ENCODE peak calls at places on chromosomes 2 and 18, in nine cellular contexts. Z is GM06990, I is B cell, O is PC-9, Q is fibroblast of pulmonary artery, F is Calu3, W is adrenal gland, S is psoas muscle, C is A673. G is an unnamed sample.

GRCh38 chr2:83058683-83059082 is 1400.4 kb downstream of the SUCLG1 start:
- DNase-seq in Z (no peak), I (no peak), O (no peak), Q (no peak), F (no peak), W (no peak), S (no peak), C (no peak), G (no peak)

GRCh38 chr18:69817335-69817935 is 130.2 kb downstream of the CD226 start:
- DNase-seq in Z (no peak), I (no peak), O (no peak), Q (peak; percentile 79), F (no peak), W (no peak), S (no peak), C (peak; percentile 87), G (peak; percentile 72)

GRCh38 chr2:107384426-107384825 is 442.3 kb upstream of the RGPD4 start:
- DNase-seq in Z (no peak), I (no peak), O (no peak), Q (no peak), F (no peak), W (no peak), S (no peak), C (no peak), G (no peak)

GRCh38 chr18:25370391-25370790 is 18.4 kb upstream of the ZNF521 start:
- DNase-seq in Z (no peak), I (no peak), O (no peak), Q (no peak), F (no peak), W (no peak), S (no peak), C (no peak), G (no peak)

GRCh38 chr2:176128172-176129012 is 1.1 kb upstream of the HOXD8 start:
- DNase-seq in Z (no peak), I (no peak), O (no peak), Q (no peak), F (no peak), W (no peak), S (no peak), C (peak; percentile 81), G (no peak)

GRCh38 chr18:59249186-59249774 is 24.0 kb downstream of the RAX start:
- DNase-seq in Z (no peak), I (peak; percentile 40), O (peak; percentile 31), Q (peak; percentile 90), F (peak; percentile 70), W (peak; percentile 78), S (no peak), C (peak; percentile 94), G (peak; percentile 92)

GRCh38 chr2:143493339-143493738 is 364.1 kb downstream of the ARHGAP15 start:
- DNase-seq in Z (no peak), I (no peak), O (no peak), Q (no peak), F (no peak), W (no peak), S (no peak), C (no peak), G (no peak)

GRCh38 chr2:11389551-11390528 is 45.4 kb upstream of the ROCK2 start:
- DNase-seq in Z (no peak), I (no peak), O (peak; percentile 82), Q (peak; percentile 66), F (peak; percentile 87), W (no peak), S (no peak), C (no peak), G (peak; percentile 63)

GRCh38 chr2:45982096-45982495 is 315.1 kb upstream of the EPAS1 start:
- DNase-seq in Z (no peak), I (no peak), O (no peak), Q (no peak), F (no peak), W (no peak), S (no peak), C (no peak), G (no peak)

GRCh38 chr2:210586381-210586780 is 30.0 kb downstream of the CPS1 start:
- DNase-seq in Z (no peak), I (no peak), O (no peak), Q (peak; percentile 51), F (no peak), W (no peak), S (no peak), C (no peak), G (no peak)

GRCh38 chr2:28021898-28022297 is 131.4 kb downstream of the BABAM2 start:
- DNase-seq in Z (no peak), I (no peak), O (no peak), Q (no peak), F (no peak), W (no peak), S (no peak), C (no peak), G (no peak)

GRCh38 chr2:156430978-156431358 is 5.2 kb upstream of the GPD2 start:
- DNase-seq in Z (peak; percentile 36), I (no peak), O (peak; percentile 7), Q (peak; percentile 62), F (peak; percentile 2), W (no peak), S (no peak), C (peak; percentile 43), G (peak; percentile 63)

GRCh38 chr2:38741542-38741852 is 9.7 kb downstream of the SRSF7 start:
- DNase-seq in Z (no peak), I (no peak), O (no peak), Q (no peak), F (no peak), W (no peak), S (no peak), C (peak; percentile 14), G (no peak)

GRCh38 chr18:46222093-46222492 is 117.9 kb downstream of the HAUS1 start:
- DNase-seq in Z (no peak), I (no peak), O (no peak), Q (no peak), F (no peak), W (no peak), S (no peak), C (no peak), G (no peak)

GRCh38 chr2:174778479-174778962 is 14.2 kb upstream of the CHRNA1 start:
- DNase-seq in Z (peak; percentile 40), I (no peak), O (peak; percentile 60), Q (peak; percentile 97), F (peak; percentile 18), W (peak; percentile 63), S (peak; percentile 22), C (no peak), G (peak; percentile 99)

GRCh38 chr2:235170536-235171510 is 219.0 kb downstream of the SH3BP4 start:
- DNase-seq in Z (no peak), I (no peak), O (peak; percentile 89), Q (peak; percentile 61), F (peak; percentile 57), W (peak; percentile 71), S (no peak), C (peak; percentile 94), G (peak; percentile 86)

DNA sequence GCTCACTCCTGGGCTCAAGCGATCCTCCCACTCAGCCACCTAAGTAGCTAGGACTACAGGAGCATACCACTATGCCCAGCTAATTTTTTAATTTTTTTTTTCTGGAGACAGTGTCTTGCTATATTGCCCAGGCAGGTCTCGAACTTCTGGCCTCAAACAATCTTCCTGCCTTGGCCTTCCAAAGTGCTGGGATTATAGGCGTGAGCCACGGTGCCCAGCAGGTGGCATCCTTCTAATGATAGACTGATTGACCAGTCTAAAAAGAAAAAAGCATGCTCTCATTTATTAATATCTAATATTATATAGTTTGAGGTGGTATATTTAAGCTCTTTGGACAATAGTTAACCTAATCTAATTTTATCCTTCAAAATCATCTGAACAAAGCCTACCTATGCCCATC is 198.6 kb downstream of the CAMKMT start:
- DNase-seq in Z (no peak), I (peak; percentile 24), O (peak; percentile 26), Q (no peak), F (peak; percentile 54), W (no peak), S (no peak), C (no peak), G (no peak)
- TF ChIP-seq CTCF in Z (peak; percentile 54), I (peak; percentile 31), O (peak; percentile 57), Q (peak; percentile 28), F (peak; percentile 15), W (no peak), S (peak; percentile 22), C (peak; percentile 38), G (peak; percentile 15)

GRCh38 chr2:25878361-25879132 is at the start of gene ASXL2:
- DNase-seq in Z (peak; percentile 100), I (peak; percentile 100), O (peak; percentile 97), Q (peak; percentile 97), F (peak; percentile 98), W (peak; percentile 98), S (peak; percentile 97), C (peak; percentile 98), G (peak; percentile 98)
- TF ChIP-seq CTCF in Z (no peak), I (no peak), O (no peak), Q (no peak), F (no peak), W (no peak), S (no peak), C (no peak), G (no peak)

DNA sequence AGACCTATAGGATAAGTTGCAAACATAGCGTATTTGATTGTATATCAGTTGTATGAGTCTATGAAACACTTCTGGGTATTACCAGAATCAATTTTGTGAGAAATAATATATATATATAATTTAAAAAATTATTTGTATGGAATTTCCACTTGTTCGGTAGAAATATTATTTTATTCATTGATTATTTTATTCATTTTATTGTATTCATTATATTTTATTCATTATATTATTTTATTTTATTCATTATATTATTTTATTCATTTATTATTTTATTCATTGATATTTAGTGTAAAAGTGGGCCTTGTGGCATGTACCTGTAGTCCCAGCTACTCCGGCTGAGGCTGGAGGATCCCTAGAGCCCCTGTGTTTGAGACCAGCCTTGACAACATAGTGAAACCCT is 268.9 kb downstream of the ZNF407 start:
- DNase-seq in Z (no peak), I (no peak), O (no peak), Q (no peak), F (no peak), W (no peak), S (no peak), C (no peak), G (no peak)
- TF ChIP-seq CTCF in Z (no peak), I (no peak), O (no peak), Q (no peak), F (no peak), W (no peak), S (no peak), C (no peak), G (no peak)

GRCh38 chr2:239903803-239904202 is 121.3 kb downstream of the NDUFA10 start:
- DNase-seq in Z (no peak), I (no peak), O (no peak), Q (no peak), F (no peak), W (no peak), S (no peak), C (no peak), G (no peak)

GRCh38 chr2:239903210-239903609 is 121.9 kb downstream of the NDUFA10 start:
- DNase-seq in Z (no peak), I (no peak), O (no peak), Q (no peak), F (no peak), W (no peak), S (no peak), C (no peak), G (no peak)

GRCh38 chr2:239904496-239904895 is 120.6 kb downstream of the NDUFA10 start:
- DNase-seq in Z (no peak), I (no peak), O (no peak), Q (no peak), F (no peak), W (no peak), S (no peak), C (no peak), G (no peak)

GRCh38 chr2:239905306-239905705 is 119.8 kb downstream of the NDUFA10 start:
- DNase-seq in Z (no peak), I (no peak), O (no peak), Q (no peak), F (no peak), W (no peak), S (no peak), C (no peak), G (no peak)

GRCh38 chr2:239902749-239903201 is 122.4 kb downstream of the NDUFA10 start:
- DNase-seq in Z (no peak), I (no peak), O (no peak), Q (no peak), F (no peak), W (no peak), S (no peak), C (no peak), G (no peak)
- TF ChIP-seq CTCF in Z (no peak), I (no peak), O (no peak), Q (no peak), F (no peak), W (no peak), S (no peak), C (no peak), G (no peak)